ENCODE peak calls at places on chromosomes 13 and 19, in ten cellular contexts. K is uterus; L is fibroblast of lung; R is neural progenitor cell; T is thoracic aorta; J is effector memory CD4-positive, alpha-beta T cell; M is right lobe of liver; P is heart left ventricle; B is colonic mucosa; V is breast epithelium. U is an unnamed sample. For H3K9me3, the result is how much of the 10 kb centered on the place peaks cover.

GRCh38 chr19:42113641-42114348 is 18.5 kb downstream of the POU2F2 start:
- DNase-seq in K (no peak), L (peak), R (no peak), T (no peak), J (no peak), M (no peak), P (peak), B (no peak), V (no peak), U (peak)

GRCh38 chr13:46622918-46623256 is 69.9 kb downstream of the LRCH1 start:
- DNase-seq in K (peak), L (peak), R (no peak), T (no peak), J (no peak), M (no peak), P (peak), B (peak), V (no peak), U (peak)

GRCh38 chr19:42928896-42929295 is 8.1 kb downstream of the PSG7 start:
- DNase-seq in K (no peak), L (no peak), R (no peak), T (no peak), J (no peak), M (no peak), P (no peak), B (no peak), V (no peak), U (no peak)

GRCh38 chr13:75901509-75901908 is 265.4 kb downstream of the LMO7 start:
- DNase-seq in K (no peak), L (no peak), R (no peak), T (no peak), J (no peak), M (no peak), P (peak), B (no peak), V (no peak), U (no peak)

GRCh38 chr13:42047561-42048322 is 706 bp upstream of the DGKH start:
- DNase-seq in K (peak), L (peak), R (peak), T (no peak), J (no peak), M (peak), P (peak), B (peak), V (peak), U (no peak)

GRCh38 chr13:24709186-24709913 is 29.1 kb downstream of the ATP12A start:
- DNase-seq in K (no peak), L (no peak), R (no peak), T (no peak), J (peak), M (no peak), P (no peak), B (no peak), V (no peak), U (no peak)

GRCh38 chr13:47564041-47564440 is 437.0 kb downstream of the SUCLA2 start:
- DNase-seq in K (no peak), L (peak), R (peak), T (no peak), J (no peak), M (no peak), P (no peak), B (no peak), V (no peak), U (no peak)

GRCh38 chr13:99393791-99394735 is 86.9 kb upstream of the GPR183 start:
- DNase-seq in K (no peak), L (no peak), R (no peak), T (no peak), J (no peak), M (no peak), P (no peak), B (no peak), V (no peak), U (no peak)

GRCh38 chr19:4582980-4583842 is 23.7 kb upstream of the SEMA6B start:
- DNase-seq in K (no peak), L (no peak), R (no peak), T (no peak), J (no peak), M (no peak), P (no peak), B (no peak), V (no peak), U (no peak)

GRCh38 chr19:29079331-29079730 is 133.6 kb downstream of the UQCRFS1 start:
- DNase-seq in K (no peak), L (no peak), R (peak), T (no peak), J (no peak), M (no peak), P (no peak), B (no peak), V (no peak), U (no peak)

GRCh38 chr19:53549354-53549753 is 11.4 kb downstream of the ZNF331 start:
- DNase-seq in K (no peak), L (peak), R (no peak), T (no peak), J (no peak), M (no peak), P (no peak), B (no peak), V (no peak), U (no peak)

GRCh38 chr13:84744203-84744602 is 861.9 kb upstream of the SLITRK1 start:
- DNase-seq in K (no peak), L (no peak), R (no peak), T (no peak), J (no peak), M (no peak), P (no peak), B (no peak), V (no peak), U (no peak)

GRCh38 chr19:8361921-8362793 is 1.8 kb upstream of the ANGPTL4 start:
- DNase-seq in K (peak), L (peak), R (no peak), T (peak), J (no peak), M (peak), P (peak), B (peak), V (peak), U (peak)

GRCh38 chr19:1862424-1863307 is 713 bp downstream of the KLF16 start:
- DNase-seq in K (no peak), L (no peak), R (peak), T (no peak), J (peak), M (peak), P (peak), B (no peak), V (no peak), U (no peak)

GRCh38 chr13:79548886-79549285 is 67.9 kb downstream of the NDFIP2 start:
- DNase-seq in K (no peak), L (peak), R (no peak), T (no peak), J (no peak), M (no peak), P (no peak), B (no peak), V (no peak), U (no peak)

GRCh38 chr13:51731759-51732158 is 72.2 kb downstream of the DHRS12 start:
- DNase-seq in K (no peak), L (peak), R (no peak), T (no peak), J (no peak), M (no peak), P (no peak), B (no peak), V (no peak), U (no peak)

GRCh38 chr13:30718661-30719520 is 16.5 kb upstream of the ALOX5AP start:
- DNase-seq in K (no peak), L (peak), R (no peak), T (no peak), J (no peak), M (no peak), P (no peak), B (no peak), V (no peak), U (peak)

GRCh38 chr13:88071371-88071770 is 400.2 kb downstream of the SLITRK5 start:
- DNase-seq in K (no peak), L (no peak), R (no peak), T (no peak), J (no peak), M (no peak), P (no peak), B (no peak), V (no peak), U (no peak)

GRCh38 chr13:112968910-112969691 is at the start of gene MCF2L:
- DNase-seq in K (no peak), L (peak), R (peak), T (no peak), J (peak), M (peak), P (no peak), B (peak), V (peak), U (no peak)

GRCh38 chr19:40962460-40962961 is 28.6 kb upstream of the CYP2B6 start:
- DNase-seq in K (no peak), L (no peak), R (no peak), T (no peak), J (no peak), M (no peak), P (no peak), B (no peak), V (no peak), U (no peak)

GRCh38 chr13:95494082-95494681 is 58.3 kb upstream of the CLDN10 start:
- DNase-seq in K (no peak), L (peak), R (peak), T (no peak), J (no peak), M (no peak), P (no peak), B (peak), V (no peak), U (peak)

GRCh38 chr19:35004517-35005255 is 4.6 kb downstream of the GRAMD1A start:
- DNase-seq in K (no peak), L (no peak), R (no peak), T (no peak), J (no peak), M (peak), P (no peak), B (no peak), V (no peak), U (no peak)

GRCh38 chr19:35225951-35226350 is 2.6 kb downstream of the FAM187B start:
- DNase-seq in K (no peak), L (no peak), R (no peak), T (no peak), J (no peak), M (no peak), P (no peak), B (no peak), V (no peak), U (no peak)

GRCh38 chr13:111418101-111418500 is 97.7 kb downstream of the TEX29 start:
- DNase-seq in K (no peak), L (no peak), R (no peak), T (no peak), J (no peak), M (no peak), P (no peak), B (no peak), V (no peak), U (no peak)

GRCh38 chr19:42568006-42568405 is 26.7 kb downstream of the CEACAM8 start:
- DNase-seq in K (no peak), L (no peak), R (no peak), T (no peak), J (no peak), M (no peak), P (no peak), B (no peak), V (no peak), U (no peak)

GRCh38 chr13:36341718-36342117 is 4.5 kb downstream of the SPART start:
- DNase-seq in K (no peak), L (peak), R (no peak), T (no peak), J (no peak), M (no peak), P (no peak), B (no peak), V (no peak), U (no peak)

GRCh38 chr13:41944229-41944628 is 16.7 kb downstream of the VWA8 start:
- DNase-seq in K (no peak), L (no peak), R (no peak), T (no peak), J (no peak), M (no peak), P (no peak), B (no peak), V (no peak), U (no peak)

GRCh38 chr19:10871711-10872550 is 578 bp downstream of the CARM1 start:
- DNase-seq in K (peak), L (no peak), R (peak), T (no peak), J (peak), M (peak), P (peak), B (peak), V (no peak), U (no peak)

GRCh38 chr19:49567722-49568454 is 12.5 kb downstream of the NOSIP start:
- DNase-seq in K (no peak), L (peak), R (no peak), T (no peak), J (peak), M (no peak), P (no peak), B (peak), V (no peak), U (no peak)

GRCh38 chr19:35251456-35251855 is 2.7 kb downstream of the LSR start:
- DNase-seq in K (no peak), L (no peak), R (no peak), T (no peak), J (no peak), M (no peak), P (no peak), B (peak), V (no peak), U (no peak)

DNA sequence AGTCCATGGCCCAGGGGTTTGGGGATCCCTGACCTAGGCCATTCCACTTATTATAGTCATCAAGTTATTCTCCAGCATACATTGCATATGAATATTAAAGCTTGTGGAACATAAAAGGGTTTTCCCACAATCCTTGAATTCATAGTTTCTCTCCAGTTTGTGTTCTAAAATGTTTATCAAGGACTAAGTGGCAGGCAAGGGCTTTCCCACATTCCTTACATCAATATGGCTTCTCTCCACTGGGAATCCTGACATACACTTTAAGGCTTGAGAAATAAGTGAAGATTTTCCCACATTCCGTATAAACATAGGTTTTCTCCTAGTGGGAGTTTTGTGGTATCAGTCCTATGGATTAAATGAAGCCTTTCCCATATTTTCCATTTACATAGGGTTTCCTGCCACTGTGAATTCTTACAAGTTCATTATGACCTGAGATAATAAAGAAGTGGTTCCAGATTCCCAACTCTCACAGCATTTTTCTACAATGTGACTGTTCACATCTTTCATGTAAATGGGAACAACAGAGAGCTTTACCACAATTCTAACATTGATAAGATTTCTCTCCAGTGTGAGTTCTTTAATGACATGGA is 14.5 kb downstream of the ZNF426 start:
- DNase-seq in K (no peak), L (peak), R (no peak), T (no peak), J (no peak), M (no peak), P (no peak), B (no peak), V (no peak), U (no peak)
- H3K9me3 ChIP-seq in K (under half), L (under half), R (half or more), T (half or more), J (half or more), M (half or more), P (half or more), B (under half), V (half or more), U (half or more)

GRCh38 chr19:33676999-33677665 is 55.4 kb downstream of the CHST8 start:
- DNase-seq in K (no peak), L (no peak), R (no peak), T (no peak), J (no peak), M (no peak), P (no peak), B (no peak), V (no peak), U (no peak)

GRCh38 chr19:33681081-33681680 is 59.4 kb downstream of the CHST8 start:
- DNase-seq in K (no peak), L (no peak), R (no peak), T (no peak), J (no peak), M (peak), P (no peak), B (no peak), V (peak), U (no peak)

GRCh38 chr19:33677745-33678426 is 56.1 kb downstream of the CHST8 start:
- DNase-seq in K (no peak), L (no peak), R (peak), T (no peak), J (no peak), M (peak), P (no peak), B (no peak), V (no peak), U (no peak)

GRCh38 chr19:33679696-33680095 is 57.9 kb downstream of the CHST8 start:
- DNase-seq in K (no peak), L (no peak), R (no peak), T (no peak), J (no peak), M (peak), P (no peak), B (no peak), V (peak), U (no peak)

DNA sequence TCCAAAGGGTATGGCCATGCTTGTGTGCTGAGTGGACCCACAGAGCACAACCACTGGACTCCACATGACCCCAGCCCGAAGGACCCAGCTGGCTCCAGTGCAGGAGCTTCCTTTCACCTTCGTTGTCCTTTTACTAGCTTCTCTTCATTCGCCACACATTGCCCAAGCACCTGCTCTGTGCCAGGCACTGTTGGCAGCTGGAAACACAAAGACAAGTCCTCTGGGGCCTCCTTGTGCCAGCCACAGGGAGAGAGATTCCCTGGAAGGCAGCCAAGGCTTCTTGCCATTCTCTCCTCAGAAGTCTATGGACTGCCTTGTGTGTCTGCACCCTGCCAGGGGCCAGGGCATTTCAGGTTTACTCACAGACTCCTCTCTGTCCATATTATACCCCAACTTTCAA is 57.0 kb downstream of the CHST8 start:
- DNase-seq in K (no peak), L (no peak), R (no peak), T (no peak), J (no peak), M (peak), P (no peak), B (no peak), V (peak), U (no peak)
- H3K4me3 ChIP-seq in K (no peak), L (no peak), R (no peak), T (no peak), J (no peak), M (no peak), P (no peak), B (no peak), V (no peak), U (no peak)

DNA sequence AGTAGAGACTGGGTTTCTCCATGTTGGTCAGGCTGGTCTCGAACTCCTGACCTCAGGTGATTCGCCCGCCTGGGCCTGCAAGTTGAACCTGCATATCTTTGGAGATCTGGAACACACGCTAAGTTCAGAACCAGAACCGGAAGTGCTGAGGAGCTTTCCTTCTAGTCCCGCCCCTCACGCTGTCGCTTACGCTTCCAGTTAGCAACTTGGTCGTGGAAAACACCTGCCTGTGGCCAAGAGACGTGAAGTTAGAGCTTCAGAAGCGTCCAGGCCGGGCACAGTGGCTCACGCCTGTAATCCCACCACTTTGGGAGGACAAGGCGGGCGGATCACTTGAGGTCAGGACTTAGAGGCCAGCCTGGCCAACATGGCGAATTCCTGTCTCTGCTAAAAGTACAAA is 15.0 kb upstream of the ZNF57 start:
- DNase-seq in K (no peak), L (no peak), R (no peak), T (no peak), J (no peak), M (no peak), P (no peak), B (no peak), V (no peak), U (no peak)
- H3K9me3 ChIP-seq in K (under half), L (under half), R (under half), T (under half), J (under half), M (under half), P (under half), B (under half), V (under half), U (under half)

GRCh38 chr19:13119654-13120053 is 1.6 kb downstream of the NACC1 start:
- DNase-seq in K (no peak), L (no peak), R (no peak), T (no peak), J (no peak), M (no peak), P (no peak), B (no peak), V (no peak), U (no peak)
- H3K4me3 ChIP-seq in K (no peak), L (peak), R (peak), T (peak), J (peak), M (no peak), P (no peak), B (no peak), V (peak), U (peak)

GRCh38 chr19:9456018-9456689 is 20.8 kb upstream of the ZNF266 start:
- DNase-seq in K (no peak), L (no peak), R (no peak), T (no peak), J (no peak), M (no peak), P (no peak), B (no peak), V (no peak), U (no peak)

GRCh38 chr19:9467161-9467560 is 31.3 kb downstream of the ZNF560 start:
- DNase-seq in K (no peak), L (no peak), R (no peak), T (no peak), J (no peak), M (no peak), P (no peak), B (no peak), V (no peak), U (no peak)

DNA sequence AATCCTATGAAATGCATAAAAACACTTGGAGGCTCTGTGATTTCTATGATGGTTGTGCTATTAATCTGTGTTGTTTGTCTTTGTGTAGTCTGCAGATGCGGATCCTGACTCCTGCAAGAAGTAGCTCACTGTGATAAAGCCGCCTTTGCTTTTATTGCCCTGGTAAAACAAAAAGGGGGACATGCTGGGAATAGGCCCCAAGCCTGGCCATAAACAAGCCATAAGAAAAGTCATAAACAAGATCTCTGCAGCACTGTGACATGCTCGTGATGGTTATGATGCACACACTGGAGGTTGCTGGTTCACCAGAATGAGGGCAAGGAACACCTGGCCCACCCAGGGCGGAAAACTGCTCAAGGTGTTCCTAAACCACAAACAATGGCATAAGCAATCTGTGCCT is 26.6 kb upstream of the ZNF266 start:
- DNase-seq in K (no peak), L (no peak), R (no peak), T (no peak), J (no peak), M (no peak), P (no peak), B (no peak), V (no peak), U (no peak)
- H3K9me3 ChIP-seq in K (under half), L (under half), R (under half), T (under half), J (under half), M (under half), P (half or more), B (under half), V (under half), U (under half)